ENCODE peak calls at places on chromosomes 2 and 18, in ten cellular contexts. One of them, this sample, is unnamed.

GRCh38 chr2:229133155-229133772 is 137.8 kb downstream of the PID1 start:
- DNase-seq in posterior cingulate gyrus: no peak
- DNase-seq in psoas muscle: no peak
- DNase-seq in activated naive CD8-positive, alpha-beta T cell treated with anti-CD3 and anti-CD28 coated beads for 36 hours: no peak
- DNase-seq in NCI-H226: no peak
- DNase-seq in DMS153: peak; percentile 34
- DNase-seq in glutamatergic neuron: no peak
- DNase-seq in stimulated activated naive CD4-positive, alpha-beta T cell: no peak
- DNase-seq in Daoy: peak; percentile 32
- DNase-seq in NCI-H1092: peak; percentile 45
- DNase-seq in this sample: peak; percentile 18

GRCh38 chr2:44705851-44706555 is 235.5 kb upstream of the SIX3 start:
- DNase-seq in Daoy: no peak
- DNase-seq in NCI-H1092: peak; percentile 36
- DNase-seq in posterior cingulate gyrus: no peak
- DNase-seq in DMS153: no peak
- DNase-seq in glutamatergic neuron: peak; percentile 40
- DNase-seq in NCI-H226: no peak
- DNase-seq in psoas muscle: no peak
- DNase-seq in activated naive CD8-positive, alpha-beta T cell treated with anti-CD3 and anti-CD28 coated beads for 36 hours: no peak
- DNase-seq in stimulated activated naive CD4-positive, alpha-beta T cell: no peak
- DNase-seq in this sample: no peak

GRCh38 chr2:10273215-10274175 is 29.2 kb upstream of the HPCAL1 start:
- DNase-seq in psoas muscle: peak; percentile 32
- DNase-seq in NCI-H226: no peak
- DNase-seq in posterior cingulate gyrus: no peak
- DNase-seq in DMS153: no peak
- DNase-seq in activated naive CD8-positive, alpha-beta T cell treated with anti-CD3 and anti-CD28 coated beads for 36 hours: no peak
- DNase-seq in Daoy: no peak
- DNase-seq in stimulated activated naive CD4-positive, alpha-beta T cell: no peak
- DNase-seq in NCI-H1092: no peak
- DNase-seq in glutamatergic neuron: no peak
- DNase-seq in this sample: no peak

GRCh38 chr2:69375494-69376353 is 11.3 kb downstream of the GFPT1 start:
- DNase-seq in NCI-H226: peak; percentile 22
- DNase-seq in glutamatergic neuron: no peak
- DNase-seq in NCI-H1092: no peak
- DNase-seq in posterior cingulate gyrus: no peak
- DNase-seq in DMS153: peak; percentile 4
- DNase-seq in Daoy: peak; percentile 7
- DNase-seq in activated naive CD8-positive, alpha-beta T cell treated with anti-CD3 and anti-CD28 coated beads for 36 hours: no peak
- DNase-seq in stimulated activated naive CD4-positive, alpha-beta T cell: no peak
- DNase-seq in psoas muscle: no peak
- DNase-seq in this sample: peak; percentile 6

GRCh38 chr2:150617351-150617750 is 129.9 kb upstream of the RND3 start:
- DNase-seq in posterior cingulate gyrus: no peak
- DNase-seq in stimulated activated naive CD4-positive, alpha-beta T cell: no peak
- DNase-seq in glutamatergic neuron: no peak
- DNase-seq in NCI-H226: peak; percentile 42
- DNase-seq in Daoy: no peak
- DNase-seq in activated naive CD8-positive, alpha-beta T cell treated with anti-CD3 and anti-CD28 coated beads for 36 hours: no peak
- DNase-seq in NCI-H1092: no peak
- DNase-seq in psoas muscle: no peak
- DNase-seq in DMS153: no peak
- DNase-seq in this sample: no peak

GRCh38 chr18:76619342-76620315 is 124.6 kb upstream of the ZNF516 start:
- DNase-seq in stimulated activated naive CD4-positive, alpha-beta T cell: no peak
- DNase-seq in NCI-H1092: peak; percentile 50
- DNase-seq in NCI-H226: peak; percentile 75
- DNase-seq in glutamatergic neuron: peak; percentile 42
- DNase-seq in Daoy: peak; percentile 60
- DNase-seq in posterior cingulate gyrus: peak; percentile 31
- DNase-seq in DMS153: peak; percentile 58
- DNase-seq in psoas muscle: peak; percentile 66
- DNase-seq in activated naive CD8-positive, alpha-beta T cell treated with anti-CD3 and anti-CD28 coated beads for 36 hours: no peak
- DNase-seq in this sample: no peak

GRCh38 chr2:169095631-169096105 is 26.3 kb downstream of the DHRS9 start:
- DNase-seq in stimulated activated naive CD4-positive, alpha-beta T cell: no peak
- DNase-seq in NCI-H1092: no peak
- DNase-seq in NCI-H226: peak; percentile 98
- DNase-seq in psoas muscle: no peak
- DNase-seq in activated naive CD8-positive, alpha-beta T cell treated with anti-CD3 and anti-CD28 coated beads for 36 hours: no peak
- DNase-seq in posterior cingulate gyrus: no peak
- DNase-seq in glutamatergic neuron: no peak
- DNase-seq in Daoy: peak; percentile 92
- DNase-seq in DMS153: no peak
- DNase-seq in this sample: no peak

GRCh38 chr18:51150430-51150746 is 47.1 kb downstream of the MEX3C start:
- DNase-seq in stimulated activated naive CD4-positive, alpha-beta T cell: no peak
- DNase-seq in DMS153: no peak
- DNase-seq in psoas muscle: no peak
- DNase-seq in NCI-H1092: no peak
- DNase-seq in Daoy: no peak
- DNase-seq in glutamatergic neuron: no peak
- DNase-seq in posterior cingulate gyrus: no peak
- DNase-seq in activated naive CD8-positive, alpha-beta T cell treated with anti-CD3 and anti-CD28 coated beads for 36 hours: no peak
- DNase-seq in NCI-H226: no peak
- DNase-seq in this sample: no peak

GRCh38 chr2:20052872-20053281 is 1.4 kb upstream of the LAPTM4A start:
- DNase-seq in DMS153: no peak
- DNase-seq in glutamatergic neuron: no peak
- DNase-seq in posterior cingulate gyrus: no peak
- DNase-seq in psoas muscle: no peak
- DNase-seq in NCI-H226: peak; percentile 63
- DNase-seq in stimulated activated naive CD4-positive, alpha-beta T cell: no peak
- DNase-seq in NCI-H1092: peak; percentile 22
- DNase-seq in activated naive CD8-positive, alpha-beta T cell treated with anti-CD3 and anti-CD28 coated beads for 36 hours: peak; percentile 21
- DNase-seq in Daoy: peak; percentile 77
- DNase-seq in this sample: peak; percentile 11

GRCh38 chr2:45276914-45277313 is 267.7 kb upstream of the SIX2 start:
- DNase-seq in Daoy: peak; percentile 48
- DNase-seq in DMS153: no peak
- DNase-seq in NCI-H1092: no peak
- DNase-seq in activated naive CD8-positive, alpha-beta T cell treated with anti-CD3 and anti-CD28 coated beads for 36 hours: no peak
- DNase-seq in psoas muscle: no peak
- DNase-seq in stimulated activated naive CD4-positive, alpha-beta T cell: no peak
- DNase-seq in posterior cingulate gyrus: no peak
- DNase-seq in glutamatergic neuron: no peak
- DNase-seq in NCI-H226: peak; percentile 45
- DNase-seq in this sample: no peak

GRCh38 chr2:43043471-43043870 is 182.9 kb downstream of the ZFP36L2 start:
- DNase-seq in psoas muscle: peak; percentile 30
- DNase-seq in NCI-H1092: no peak
- DNase-seq in DMS153: no peak
- DNase-seq in activated naive CD8-positive, alpha-beta T cell treated with anti-CD3 and anti-CD28 coated beads for 36 hours: no peak
- DNase-seq in glutamatergic neuron: no peak
- DNase-seq in posterior cingulate gyrus: no peak
- DNase-seq in stimulated activated naive CD4-positive, alpha-beta T cell: no peak
- DNase-seq in NCI-H226: no peak
- DNase-seq in Daoy: no peak
- DNase-seq in this sample: no peak

GRCh38 chr2:54704688-54705605 is 18.5 kb upstream of the EML6 start:
- DNase-seq in psoas muscle: no peak
- DNase-seq in activated naive CD8-positive, alpha-beta T cell treated with anti-CD3 and anti-CD28 coated beads for 36 hours: no peak
- DNase-seq in posterior cingulate gyrus: no peak
- DNase-seq in NCI-H226: peak; percentile 59
- DNase-seq in Daoy: peak; percentile 51
- DNase-seq in NCI-H1092: no peak
- DNase-seq in stimulated activated naive CD4-positive, alpha-beta T cell: no peak
- DNase-seq in DMS153: peak; percentile 33
- DNase-seq in glutamatergic neuron: no peak
- DNase-seq in this sample: peak; percentile 4

GRCh38 chr2:3145471-3146027 is 232.1 kb downstream of the EIPR1 start:
- DNase-seq in psoas muscle: no peak
- DNase-seq in NCI-H1092: no peak
- DNase-seq in activated naive CD8-positive, alpha-beta T cell treated with anti-CD3 and anti-CD28 coated beads for 36 hours: no peak
- DNase-seq in DMS153: no peak
- DNase-seq in Daoy: no peak
- DNase-seq in NCI-H226: no peak
- DNase-seq in posterior cingulate gyrus: no peak
- DNase-seq in stimulated activated naive CD4-positive, alpha-beta T cell: no peak
- DNase-seq in glutamatergic neuron: no peak
- DNase-seq in this sample: no peak

GRCh38 chr2:21020668-21021288 is 23.1 kb downstream of the APOB start:
- DNase-seq in Daoy: no peak
- DNase-seq in NCI-H226: no peak
- DNase-seq in psoas muscle: no peak
- DNase-seq in NCI-H1092: no peak
- DNase-seq in activated naive CD8-positive, alpha-beta T cell treated with anti-CD3 and anti-CD28 coated beads for 36 hours: no peak
- DNase-seq in glutamatergic neuron: no peak
- DNase-seq in stimulated activated naive CD4-positive, alpha-beta T cell: no peak
- DNase-seq in posterior cingulate gyrus: no peak
- DNase-seq in DMS153: no peak
- DNase-seq in this sample: no peak

GRCh38 chr2:240832816-240833497 is 12.9 kb upstream of the KIF1A start:
- DNase-seq in posterior cingulate gyrus: no peak
- DNase-seq in Daoy: no peak
- DNase-seq in NCI-H1092: no peak
- DNase-seq in stimulated activated naive CD4-positive, alpha-beta T cell: no peak
- DNase-seq in DMS153: no peak
- DNase-seq in activated naive CD8-positive, alpha-beta T cell treated with anti-CD3 and anti-CD28 coated beads for 36 hours: no peak
- DNase-seq in NCI-H226: no peak
- DNase-seq in psoas muscle: no peak
- DNase-seq in glutamatergic neuron: no peak
- DNase-seq in this sample: no peak

GRCh38 chr2:37287966-37288365 is 36.7 kb downstream of the PRKD3 start:
- DNase-seq in psoas muscle: no peak
- DNase-seq in stimulated activated naive CD4-positive, alpha-beta T cell: no peak
- DNase-seq in activated naive CD8-positive, alpha-beta T cell treated with anti-CD3 and anti-CD28 coated beads for 36 hours: no peak
- DNase-seq in NCI-H1092: no peak
- DNase-seq in NCI-H226: no peak
- DNase-seq in glutamatergic neuron: no peak
- DNase-seq in DMS153: no peak
- DNase-seq in posterior cingulate gyrus: no peak
- DNase-seq in Daoy: no peak
- DNase-seq in this sample: no peak

GRCh38 chr2:171531291-171531690 is 9.0 kb downstream of the CYBRD1 start:
- DNase-seq in stimulated activated naive CD4-positive, alpha-beta T cell: no peak
- DNase-seq in Daoy: peak; percentile 76
- DNase-seq in NCI-H226: peak; percentile 41
- DNase-seq in glutamatergic neuron: no peak
- DNase-seq in DMS153: no peak
- DNase-seq in posterior cingulate gyrus: no peak
- DNase-seq in NCI-H1092: no peak
- DNase-seq in activated naive CD8-positive, alpha-beta T cell treated with anti-CD3 and anti-CD28 coated beads for 36 hours: no peak
- DNase-seq in psoas muscle: peak; percentile 53
- DNase-seq in this sample: no peak

GRCh38 chr2:228039752-228040534 is 141.5 kb downstream of the SPHKAP start:
- DNase-seq in psoas muscle: no peak
- DNase-seq in posterior cingulate gyrus: no peak
- DNase-seq in NCI-H226: peak; percentile 28
- DNase-seq in stimulated activated naive CD4-positive, alpha-beta T cell: no peak
- DNase-seq in DMS153: no peak
- DNase-seq in Daoy: no peak
- DNase-seq in activated naive CD8-positive, alpha-beta T cell treated with anti-CD3 and anti-CD28 coated beads for 36 hours: no peak
- DNase-seq in glutamatergic neuron: no peak
- DNase-seq in NCI-H1092: no peak
- DNase-seq in this sample: no peak

GRCh38 chr2:119242276-119243119 is 18.9 kb downstream of the STEAP3 start:
- DNase-seq in posterior cingulate gyrus: no peak
- DNase-seq in DMS153: peak; percentile 94
- DNase-seq in activated naive CD8-positive, alpha-beta T cell treated with anti-CD3 and anti-CD28 coated beads for 36 hours: no peak
- DNase-seq in Daoy: no peak
- DNase-seq in psoas muscle: no peak
- DNase-seq in glutamatergic neuron: no peak
- DNase-seq in NCI-H226: no peak
- DNase-seq in stimulated activated naive CD4-positive, alpha-beta T cell: no peak
- DNase-seq in NCI-H1092: peak; percentile 84
- DNase-seq in this sample: no peak

GRCh38 chr2:20613342-20613916 is 37.5 kb downstream of the HS1BP3 start:
- DNase-seq in DMS153: no peak
- DNase-seq in NCI-H226: no peak
- DNase-seq in posterior cingulate gyrus: peak; percentile 8
- DNase-seq in stimulated activated naive CD4-positive, alpha-beta T cell: no peak
- DNase-seq in Daoy: no peak
- DNase-seq in glutamatergic neuron: peak; percentile 9
- DNase-seq in NCI-H1092: no peak
- DNase-seq in activated naive CD8-positive, alpha-beta T cell treated with anti-CD3 and anti-CD28 coated beads for 36 hours: no peak
- DNase-seq in psoas muscle: peak; percentile 42
- DNase-seq in this sample: no peak

GRCh38 chr18:76487782-76488181 is 7.3 kb downstream of the ZNF516 start:
- DNase-seq in psoas muscle: no peak
- DNase-seq in DMS153: no peak
- DNase-seq in stimulated activated naive CD4-positive, alpha-beta T cell: no peak
- DNase-seq in NCI-H1092: no peak
- DNase-seq in posterior cingulate gyrus: no peak
- DNase-seq in glutamatergic neuron: peak; percentile 59
- DNase-seq in NCI-H226: no peak
- DNase-seq in activated naive CD8-positive, alpha-beta T cell treated with anti-CD3 and anti-CD28 coated beads for 36 hours: no peak
- DNase-seq in Daoy: no peak
- DNase-seq in this sample: no peak

GRCh38 chr18:8468911-8469310 is 140.3 kb upstream of the RAB12 start:
- DNase-seq in psoas muscle: peak; percentile 60
- DNase-seq in Daoy: peak; percentile 67
- DNase-seq in NCI-H1092: no peak
- DNase-seq in glutamatergic neuron: peak; percentile 50
- DNase-seq in stimulated activated naive CD4-positive, alpha-beta T cell: no peak
- DNase-seq in DMS153: no peak
- DNase-seq in activated naive CD8-positive, alpha-beta T cell treated with anti-CD3 and anti-CD28 coated beads for 36 hours: no peak
- DNase-seq in posterior cingulate gyrus: no peak
- DNase-seq in NCI-H226: no peak
- DNase-seq in this sample: no peak